ENCODE peak calls at places on chromosomes 6 and 20, in five cellular contexts. M is cardiac fibroblast, X is fibroblast of pulmonary artery, V is HCT116, Y is brain microvascular endothelial cell. S is an unnamed sample.

GRCh38 chr20:50197463-50197862 is 6.8 kb downstream of the CEBPB start:
- DNase-seq in M (no peak), X (no peak), V (no peak), Y (no peak), S (no peak)

GRCh38 chr6:34207695-34208443 is 28.8 kb upstream of the HMGA1 start:
- DNase-seq in M (no peak), X (no peak), V (no peak), Y (no peak), S (no peak)

GRCh38 chr6:104541411-104541810 is 318.3 kb downstream of the HACE1 start:
- DNase-seq in M (no peak), X (no peak), V (no peak), Y (no peak), S (no peak)

GRCh38 chr6:6614965-6615304 is 26.4 kb downstream of the LY86 start:
- DNase-seq in M (no peak), X (no peak), V (no peak), Y (no peak), S (no peak)

GRCh38 chr6:135162678-135163439 is 18.2 kb upstream of the MYB start:
- DNase-seq in M (peak; percentile 63), X (peak; percentile 37), V (peak; percentile 68), Y (no peak), S (no peak)

GRCh38 chr6:163485388-163485851 is 70.9 kb downstream of the QKI start:
- DNase-seq in M (peak; percentile 31), X (peak; percentile 57), V (no peak), Y (no peak), S (no peak)

GRCh38 chr6:30075987-30076311 is 380 bp upstream of the RNF39 start:
- DNase-seq in M (no peak), X (no peak), V (no peak), Y (no peak), S (no peak)

GRCh38 chr20:47951521-47951951 is 166.3 kb upstream of the SULF2 start:
- DNase-seq in M (no peak), X (peak; percentile 51), V (no peak), Y (no peak), S (peak; percentile 7)

GRCh38 chr20:46483879-46484278 is 29.5 kb downstream of the ZNF334 start:
- DNase-seq in M (no peak), X (no peak), V (no peak), Y (no peak), S (no peak)

GRCh38 chr20:61544910-61545889 is 293.1 kb downstream of the CDH4 start:
- DNase-seq in M (no peak), X (no peak), V (no peak), Y (no peak), S (no peak)

DNA sequence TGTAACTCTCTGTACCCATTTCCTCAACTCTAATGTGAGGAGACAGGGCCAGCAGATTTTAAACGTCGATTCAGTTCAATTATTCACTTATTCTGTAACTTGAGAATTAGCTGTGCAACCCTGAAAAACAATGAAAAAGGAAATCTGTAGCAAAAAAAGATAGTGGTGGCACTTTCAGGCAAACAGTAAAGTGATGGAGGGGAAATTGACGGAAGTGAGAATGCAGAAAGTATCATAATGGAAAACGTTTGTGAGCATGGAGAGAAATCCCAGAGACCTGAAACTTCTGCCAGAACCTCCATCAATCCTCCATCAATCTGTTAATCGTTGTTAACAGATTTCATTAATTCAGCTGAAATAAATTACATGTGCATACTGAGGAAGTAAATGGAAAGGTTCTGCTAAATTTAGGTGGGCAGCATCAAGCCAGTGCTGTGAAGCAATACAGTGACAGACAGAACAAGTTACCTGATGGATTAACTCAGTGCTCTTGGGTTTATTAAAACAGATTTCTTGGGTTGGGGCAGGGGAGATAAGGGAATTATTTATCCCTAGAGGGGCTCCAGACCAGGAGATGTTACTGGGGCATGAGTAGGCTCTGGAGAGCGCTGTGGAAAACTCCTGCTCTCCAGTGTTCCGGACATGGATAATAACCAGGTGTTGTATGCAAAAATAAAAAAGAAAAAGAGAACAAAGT is 17.5 kb downstream of the KIZ start:
- DNase-seq in M (no peak), X (no peak), V (no peak), Y (no peak), S (no peak)
- H3K4me3 ChIP-seq in M (no peak overlapping the region), X (no peak overlapping the region), V (no peak overlapping the region), Y (no peak overlapping the region), S (no peak overlapping the region)

DNA sequence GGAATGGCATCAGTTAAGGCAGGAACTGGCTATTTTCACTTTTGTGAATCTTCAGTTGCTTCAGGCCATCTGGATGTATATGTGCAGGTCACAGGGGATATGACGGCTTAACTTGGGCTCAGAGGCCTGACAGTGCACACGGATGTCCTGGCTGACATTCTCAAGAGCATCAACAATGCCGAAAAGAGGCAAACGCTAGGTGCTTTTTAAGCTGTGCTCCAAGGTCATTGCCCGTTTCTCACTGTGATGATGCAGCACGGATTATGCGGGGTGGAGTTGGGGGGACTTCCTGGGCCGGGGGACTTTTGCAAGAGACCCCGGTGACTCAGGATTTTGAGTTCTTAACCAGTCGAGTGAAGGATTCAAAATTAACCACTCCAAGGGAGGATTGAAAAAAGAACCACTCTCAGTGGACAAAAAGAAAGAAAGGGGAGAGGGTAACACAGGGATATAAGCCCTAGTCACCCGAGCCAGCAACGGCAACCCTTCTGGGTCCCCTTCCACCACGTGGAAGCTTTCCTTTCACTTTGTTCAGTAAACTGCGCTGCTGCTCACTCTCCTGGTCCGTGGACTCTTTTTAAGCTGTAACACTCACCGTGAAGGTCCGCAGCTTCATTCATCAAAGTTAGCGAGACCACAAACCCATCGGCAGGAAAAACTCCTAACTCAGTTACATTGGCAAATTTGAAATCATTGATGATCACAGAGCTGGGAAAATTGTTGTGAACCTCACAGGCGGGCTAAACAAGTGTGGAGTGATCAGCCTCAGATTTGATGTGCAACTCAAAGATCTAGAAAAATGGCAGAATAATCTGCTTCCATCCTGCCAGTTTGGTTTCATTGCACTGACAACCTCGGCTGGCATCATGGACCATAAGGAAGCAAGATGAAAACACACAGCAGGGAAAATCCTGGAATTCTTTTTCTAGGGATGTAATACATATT is 199.2 kb downstream of the ARID1B start:
- DNase-seq in M (peak; percentile 43), X (no peak), V (no peak), Y (no peak), S (peak; percentile 52)
- H3K4me3 ChIP-seq in M (peak overlapping the region; percentile 41), X (peak overlapping the region; percentile 21), V (no peak overlapping the region), Y (peak overlapping the region; percentile 3), S (peak overlapping the region; percentile 55)

DNA sequence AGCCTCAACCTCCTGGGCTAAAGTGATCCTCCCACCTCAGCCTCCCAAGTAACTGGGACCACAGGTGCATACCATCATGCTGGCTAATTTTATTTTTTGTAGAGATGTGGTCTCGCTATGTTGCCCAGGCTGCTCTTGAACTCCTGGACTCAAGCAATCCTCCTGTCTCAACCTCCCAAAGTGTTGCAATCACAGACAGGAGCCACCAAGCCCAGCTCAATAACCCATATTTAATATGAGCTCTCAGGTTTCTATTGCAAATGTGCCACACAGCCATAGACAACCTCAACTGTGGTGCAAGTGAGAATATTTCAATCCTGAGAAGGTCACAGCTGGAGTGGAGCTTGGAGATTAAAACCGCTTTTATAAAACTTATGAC is 14.4 kb downstream of the JPH2 start:
- DNase-seq in M (no peak), X (no peak), V (no peak), Y (no peak), S (no peak)
- H3K4me3 ChIP-seq in M (no peak overlapping the region), X (no peak overlapping the region), V (no peak overlapping the region), Y (no peak overlapping the region), S (no peak overlapping the region)

GRCh38 chr20:22795455-22795854 is 211.1 kb upstream of the FOXA2 start:
- DNase-seq in M (no peak), X (no peak), V (no peak), Y (no peak), S (no peak)
- H3K4me3 ChIP-seq in M (no peak overlapping the region), X (no peak overlapping the region), V (no peak overlapping the region), Y (no peak overlapping the region), S (no peak overlapping the region)

GRCh38 chr20:20955837-20956236 is 150.3 kb downstream of the LINC00237 start:
- DNase-seq in M (no peak), X (no peak), V (no peak), Y (no peak), S (no peak)

GRCh38 chr20:20950620-20951019 is 155.5 kb downstream of the LINC00237 start:
- DNase-seq in M (no peak), X (no peak), V (no peak), Y (no peak), S (no peak)

GRCh38 chr20:20956586-20956985 is 149.6 kb downstream of the LINC00237 start:
- DNase-seq in M (no peak), X (no peak), V (no peak), Y (no peak), S (no peak)

DNA sequence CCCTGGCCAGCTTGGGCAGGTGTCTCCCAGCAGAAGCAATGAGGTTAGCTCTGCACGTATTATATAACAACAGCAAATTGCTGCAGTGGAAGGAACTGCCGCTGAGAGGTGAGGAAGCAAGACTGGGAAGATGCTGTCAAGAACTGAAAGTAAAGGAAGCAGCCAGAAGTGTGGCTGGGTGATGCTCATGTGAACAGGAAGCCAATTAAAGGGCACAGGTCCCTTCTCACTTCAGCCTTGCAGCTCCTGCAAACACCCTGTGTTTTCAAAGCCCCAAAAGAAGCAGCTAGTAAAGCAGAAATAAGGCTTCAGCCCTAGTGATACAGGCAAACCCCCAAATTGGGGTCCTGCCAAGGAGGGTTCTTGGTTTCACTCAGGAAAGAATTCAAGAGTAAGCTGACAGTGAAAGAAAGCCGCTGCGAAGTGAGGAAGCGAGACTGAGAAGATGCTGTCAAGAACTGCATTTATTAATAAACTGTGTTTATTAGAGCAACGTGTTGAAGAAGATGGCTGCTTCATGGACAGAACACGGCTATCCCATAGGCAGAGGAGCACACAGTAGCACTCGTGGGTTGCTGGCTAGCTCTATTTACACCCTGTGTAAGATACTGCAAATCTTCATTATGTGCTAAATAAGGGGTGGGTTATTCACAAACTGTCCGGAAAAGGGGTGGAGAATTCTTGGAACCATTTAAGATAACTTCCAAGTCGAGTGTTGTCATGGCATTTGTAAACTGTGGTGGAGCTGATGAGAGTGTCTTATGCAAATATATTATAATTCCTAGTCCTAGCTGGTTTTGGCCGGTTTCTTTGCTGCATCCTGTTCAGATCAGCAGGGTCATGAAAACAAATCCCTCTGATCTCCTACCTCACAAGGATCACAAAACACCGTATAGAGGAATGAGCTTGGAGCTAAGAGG is 152.2 kb downstream of the LINC00237 start:
- DNase-seq in M (no peak), X (no peak), V (no peak), Y (no peak), S (no peak)
- H3K4me3 ChIP-seq in M (no peak overlapping the region), X (no peak overlapping the region), V (no peak overlapping the region), Y (no peak overlapping the region), S (no peak overlapping the region)

DNA sequence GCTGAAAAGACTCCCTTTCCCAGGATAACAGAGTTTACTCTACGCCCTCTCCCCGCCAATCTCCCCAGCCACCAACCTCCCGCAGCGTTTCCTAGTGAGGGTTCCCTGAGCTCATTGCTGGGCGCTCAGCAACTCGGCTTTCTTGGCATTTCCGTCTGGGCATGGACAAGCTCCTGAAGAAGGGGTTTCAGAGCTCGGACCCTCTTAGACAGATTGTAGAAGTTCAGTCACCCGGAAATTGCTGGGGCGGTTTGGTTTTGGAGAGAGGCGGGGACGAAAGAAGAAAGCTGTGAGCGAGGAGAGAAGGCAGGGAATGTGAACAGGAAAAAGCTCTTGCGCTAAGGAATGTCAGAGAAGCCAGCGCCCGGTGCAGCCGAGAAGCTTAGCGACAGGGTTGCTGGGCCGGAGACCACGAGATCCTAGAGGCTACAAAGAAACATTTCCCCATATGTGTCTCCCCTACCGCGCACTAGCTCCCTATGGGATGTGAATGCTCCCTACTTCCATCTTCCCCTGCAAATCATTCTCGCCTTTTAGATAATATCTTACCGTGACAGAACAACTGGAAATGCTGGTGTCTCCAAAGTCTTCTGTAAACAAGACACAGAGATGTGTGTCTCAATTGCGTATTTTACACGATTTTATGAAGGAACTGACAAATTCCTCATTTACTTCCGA is 15.8 kb downstream of the POM121L2 start:
- DNase-seq in M (peak; percentile 61), X (peak; percentile 61), V (peak; percentile 36), Y (peak; percentile 58), S (no peak)
- H3K4me3 ChIP-seq in M (peak overlapping the region; percentile 60), X (peak overlapping the region; percentile 57), V (peak overlapping the region; percentile 72), Y (peak overlapping the region; percentile 65), S (peak overlapping the region; percentile 57)

S was measured in fibroblast of villous mesenchyme.